ENCODE peak calls at places on chromosome 17, in five cellular contexts. W is stromal cell of bone marrow, N is HEK293T, P is amniotic stem cell, T is activated B cell treated with CpG ODN at 0.5 μM for 24 hours. E is an unnamed sample.

GRCh38 chr17:52297230-52298010 is 138.9 kb upstream of the CA10 start:
- DNase-seq in W (no peak), N (peak; percentile 6), P (no peak), T (no peak), E (no peak)

GRCh38 chr17:43464046-43464445 is 19.7 kb upstream of the DHX8 start:
- DNase-seq in W (no peak), N (no peak), P (no peak), T (no peak), E (no peak)

GRCh38 chr17:18181358-18181757 is 2.3 kb upstream of the ALKBH5 start:
- DNase-seq in W (no peak), N (no peak), P (no peak), T (no peak), E (no peak)

GRCh38 chr17:59505610-59506276 is 59.7 kb upstream of the DHX40 start:
- DNase-seq in W (no peak), N (no peak), P (no peak), T (no peak), E (no peak)

GRCh38 chr17:64706224-64707076 is 44.3 kb upstream of the SMURF2 start:
- DNase-seq in W (no peak), N (no peak), P (no peak), T (no peak), E (no peak)

GRCh38 chr17:210402-210801 is 29.0 kb upstream of the DOC2B start:
- DNase-seq in W (no peak), N (no peak), P (no peak), T (no peak), E (no peak)

GRCh38 chr17:77874303-77875050 is 84.0 kb upstream of the TNRC6C start:
- DNase-seq in W (no peak), N (no peak), P (no peak), T (no peak), E (peak; percentile 50)

GRCh38 chr17:20996724-20997615 is 45.8 kb downstream of the USP22 start:
- DNase-seq in W (no peak), N (no peak), P (no peak), T (no peak), E (no peak)

GRCh38 chr17:48586355-48586924 is 3.6 kb downstream of the HOXB3 start:
- DNase-seq in W (no peak), N (no peak), P (no peak), T (no peak), E (no peak)

GRCh38 chr17:36668824-36669223 is 67.4 kb downstream of the MRM1 start:
- DNase-seq in W (no peak), N (no peak), P (no peak), T (no peak), E (no peak)

GRCh38 chr17:31631759-31632158 is 227.3 kb downstream of the COPRS start:
- DNase-seq in W (no peak), N (no peak), P (no peak), T (no peak), E (no peak)

GRCh38 chr17:7479389-7480192 is at the start of gene ZBTB4:
- DNase-seq in W (no peak), N (peak; percentile 45), P (no peak), T (peak; percentile 66), E (peak; percentile 84)

GRCh38 chr17:71224824-71225575 is 895.8 kb upstream of the SOX9 start:
- DNase-seq in W (no peak), N (peak; percentile 17), P (no peak), T (no peak), E (no peak)

GRCh38 chr17:69828087-69828486 is 246.9 kb upstream of the KCNJ16 start:
- DNase-seq in W (peak; percentile 83), N (no peak), P (peak; percentile 1), T (no peak), E (peak; percentile 62)

GRCh38 chr17:72387487-72387886 is 266.7 kb downstream of the SOX9 start:
- DNase-seq in W (peak; percentile 82), N (no peak), P (peak; percentile 79), T (no peak), E (no peak)